ENCODE peak calls at places on chromosomes 16 and 17, in six cellular contexts. N is OCI-LY7; T is lower lobe of right lung; J is cardiac muscle cell; S is CD8-positive, alpha-beta T cell; A is transverse colon. Z is an unnamed sample.

GRCh38 chr17:63435681-63436522 is 10.2 kb downstream of the CYB561 start:
- DNase-seq in N (peak), T (no peak), J (no peak), S (no peak), A (peak), Z (no peak)

GRCh38 chr16:49688298-49688697 is 167.6 kb downstream of the ZNF423 start:
- DNase-seq in N (no peak), T (no peak), J (no peak), S (no peak), A (no peak), Z (no peak)

GRCh38 chr16:375927-376816 is 5.6 kb downstream of the PGAP6 start:
- DNase-seq in N (no peak), T (no peak), J (no peak), S (no peak), A (no peak), Z (no peak)

GRCh38 chr17:59388070-59388556 is 56.7 kb downstream of the YPEL2 start:
- DNase-seq in N (no peak), T (no peak), J (no peak), S (no peak), A (no peak), Z (no peak)

GRCh38 chr17:76547183-76547641 is 7.4 kb downstream of the PRCD start:
- DNase-seq in N (peak), T (peak), J (peak), S (peak), A (peak), Z (peak)

GRCh38 chr17:55641559-55642160 is 81.0 kb downstream of the TMEM100 start:
- DNase-seq in N (peak), T (peak), J (peak), S (no peak), A (peak), Z (peak)

GRCh38 chr16:87850009-87851006 is 19.0 kb downstream of the SLC7A5 start:
- DNase-seq in N (peak), T (peak), J (peak), S (peak), A (peak), Z (peak)

GRCh38 chr16:177394-177822 is 928 bp downstream of the HBA1 start:
- DNase-seq in N (no peak), T (no peak), J (peak), S (no peak), A (no peak), Z (no peak)

GRCh38 chr16:12079411-12079965 is 103.0 kb downstream of the SNX29 start:
- DNase-seq in N (peak), T (peak), J (no peak), S (no peak), A (no peak), Z (no peak)

DNA sequence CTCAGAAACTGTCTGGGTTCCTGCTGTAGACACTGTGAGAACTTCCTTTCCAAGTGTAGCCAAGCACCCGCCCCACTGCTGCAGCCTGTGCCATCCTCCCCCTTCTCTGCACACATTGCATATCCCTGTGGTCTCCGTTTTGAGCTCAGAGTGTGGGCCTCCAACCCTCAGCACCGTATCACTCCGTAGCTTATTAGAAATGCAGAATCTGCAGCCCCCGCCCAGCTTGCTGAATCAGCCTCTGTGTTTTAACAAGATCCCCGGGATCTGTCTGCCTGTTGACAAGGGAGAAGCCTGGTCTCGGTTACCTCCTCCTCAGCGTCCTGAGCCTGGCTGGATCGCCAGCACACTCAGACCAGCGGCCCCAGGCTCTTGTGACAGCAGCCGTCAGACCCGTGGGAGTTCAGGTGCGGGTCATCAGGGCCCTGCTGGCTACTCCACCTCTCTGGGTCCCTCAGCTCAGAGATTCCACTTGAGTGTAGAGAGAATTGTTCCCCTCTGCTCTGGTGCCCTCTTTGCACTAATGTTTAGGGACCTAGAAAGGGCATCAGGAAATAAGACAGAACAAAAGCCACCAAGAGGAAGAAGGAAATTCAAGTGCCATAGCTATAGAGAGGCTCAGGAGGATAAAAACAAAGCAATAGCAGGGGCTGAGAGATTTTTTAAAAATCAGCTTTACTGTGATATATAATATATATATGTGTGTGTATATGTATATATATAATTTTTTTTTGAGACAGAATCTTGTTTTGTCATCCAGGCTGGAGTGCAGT is 92.3 kb downstream of the PITPNC1 start:
- DNase-seq in N (no peak), T (peak), J (peak), S (no peak), A (no peak), Z (peak)
- H3K4me3 ChIP-seq in N (no peak), T (no peak), J (no peak), S (peak), A (no peak), Z (no peak)

GRCh38 chr16:24906199-24906808 is 60.5 kb downstream of the SLC5A11 start:
- DNase-seq in N (peak), T (no peak), J (peak), S (no peak), A (no peak), Z (peak)
- TF ChIP-seq CTCF in N (peak), T (peak), J (peak), S (no peak), A (peak), Z (peak)

GRCh38 chr17:30493802-30494201 is 16.6 kb downstream of the GOSR1 start:
- DNase-seq in N (no peak), T (no peak), J (no peak), S (no peak), A (no peak), Z (no peak)
- H3K4me3 ChIP-seq in N (no peak), T (no peak), J (no peak), S (no peak), A (no peak), Z (no peak)

DNA sequence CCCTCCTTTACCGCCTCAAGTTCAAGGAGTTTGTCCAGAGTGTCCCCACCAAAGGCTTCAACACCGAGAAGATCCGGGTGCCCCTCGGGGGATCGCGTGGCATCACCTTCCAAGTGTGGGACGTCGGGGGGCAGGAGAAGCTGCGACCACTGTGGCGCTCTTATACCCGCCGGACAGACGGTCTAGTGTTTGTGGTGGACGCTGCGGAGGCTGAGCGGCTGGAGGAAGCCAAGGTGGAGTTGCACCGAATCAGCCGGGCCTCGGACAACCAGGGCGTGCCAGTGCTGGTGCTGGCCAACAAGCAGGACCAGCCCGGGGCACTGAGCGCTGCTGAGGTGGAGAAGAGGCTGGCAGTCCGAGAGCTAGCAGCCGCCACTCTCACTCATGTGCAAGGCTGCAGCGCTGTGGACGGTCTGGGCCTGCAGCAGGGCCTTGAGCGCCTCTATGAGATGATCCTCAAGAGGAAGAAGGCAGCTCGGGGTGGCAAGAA is 1.1 kb downstream of the ARL4D start:
- DNase-seq in N (no peak), T (no peak), J (no peak), S (no peak), A (no peak), Z (no peak)
- TF ChIP-seq CTCF in N (no peak), T (no peak), J (no peak), S (no peak), A (no peak), Z (no peak)

GRCh38 chr17:2708585-2709172 is 2.9 kb downstream of the CLUH start:
- DNase-seq in N (no peak), T (no peak), J (no peak), S (no peak), A (no peak), Z (no peak)
- H3K4me3 ChIP-seq in N (peak), T (peak), J (no peak), S (no peak), A (peak), Z (no peak)

GRCh38 chr17:11628374-11628773 is 30.1 kb downstream of the DNAH9 start:
- DNase-seq in N (no peak), T (no peak), J (no peak), S (no peak), A (no peak), Z (no peak)
- TF ChIP-seq CTCF in N (no peak), T (no peak), J (no peak), S (no peak), A (no peak), Z (no peak)

GRCh38 chr17:73550561-73550960 is 93.7 kb downstream of the SDK2 start:
- DNase-seq in N (no peak), T (no peak), J (no peak), S (no peak), A (no peak), Z (no peak)

GRCh38 chr17:73551144-73551543 is 93.1 kb downstream of the SDK2 start:
- DNase-seq in N (no peak), T (no peak), J (no peak), S (no peak), A (no peak), Z (no peak)

GRCh38 chr17:73552300-73553088 is 91.8 kb downstream of the SDK2 start:
- DNase-seq in N (no peak), T (no peak), J (no peak), S (no peak), A (no peak), Z (no peak)

GRCh38 chr17:73553311-73553710 is 90.9 kb downstream of the SDK2 start:
- DNase-seq in N (no peak), T (no peak), J (no peak), S (no peak), A (no peak), Z (no peak)

GRCh38 chr17:73551756-73552155 is 92.5 kb downstream of the SDK2 start:
- DNase-seq in N (peak), T (no peak), J (no peak), S (no peak), A (no peak), Z (no peak)
- H3K4me3 ChIP-seq in N (peak), T (peak), J (no peak), S (no peak), A (no peak), Z (no peak)

DNA sequence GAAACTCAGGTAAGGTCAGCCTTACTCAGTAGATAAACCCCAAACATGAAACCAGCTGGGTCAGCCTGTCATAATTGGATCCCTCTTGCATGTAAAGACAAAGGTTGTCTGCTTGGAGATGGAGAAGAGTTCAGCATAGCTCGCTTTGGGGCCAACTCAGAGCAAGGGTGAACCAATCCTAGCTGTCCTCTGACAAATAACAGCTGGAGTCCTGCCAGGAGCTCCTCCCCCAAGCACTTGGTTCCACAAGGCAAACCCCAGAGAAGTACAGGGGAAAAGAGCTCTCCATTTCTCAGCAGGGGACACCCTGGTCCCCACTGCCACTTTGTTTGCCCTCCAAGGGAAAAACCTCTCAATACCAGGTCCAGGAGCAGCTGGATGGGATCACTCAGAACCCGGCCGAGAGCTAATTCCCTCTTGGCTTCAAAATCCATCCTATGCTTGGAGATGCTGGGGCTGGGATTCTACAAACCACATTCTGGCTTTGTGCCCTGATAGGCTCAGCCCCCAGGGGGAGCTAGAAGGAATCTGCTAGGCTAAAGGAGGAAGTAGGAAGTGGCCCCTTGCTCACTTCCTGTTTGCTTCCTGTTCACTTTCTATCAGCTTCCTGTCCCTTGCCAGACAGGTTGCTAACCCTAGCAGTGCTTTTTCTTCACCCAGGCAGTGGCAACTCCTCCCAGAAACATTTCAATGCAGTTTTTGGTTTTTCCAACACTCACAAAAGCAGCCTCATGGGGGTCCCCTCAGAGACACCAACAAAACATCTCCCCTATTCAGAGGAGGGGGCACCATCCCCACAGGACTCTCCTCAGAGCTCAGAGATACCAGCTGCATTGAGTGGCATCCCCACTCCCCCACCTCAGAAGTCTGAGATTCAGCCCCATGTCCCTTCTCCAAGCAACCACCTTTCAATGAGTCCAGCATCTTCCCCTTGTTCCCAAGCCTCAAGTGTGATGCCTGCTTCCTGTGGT is 30.7 kb downstream of the CDRT4 start:
- DNase-seq in N (peak), T (peak), J (peak), S (peak), A (peak), Z (no peak)
- TF ChIP-seq CTCF in N (peak), T (peak), J (peak), S (no peak), A (peak), Z (peak)